ENCODE peak calls at places on chromosomes 6 and 20, in seven cellular contexts. E, Z, J, Y, B, Q and C are unnamed samples. For H3K4me1 and H3K9me3, the result is how much of the 10 kb centered on the place peaks cover.

GRCh38 chr6:149974825-149975224 is 11.1 kb downstream of the ULBP1 start:
- DNase-seq in J (peak), Y (no peak), Z (no peak), E (no peak), Q (no peak), B (no peak), C (no peak)

GRCh38 chr20:16220826-16221225 is 352.4 kb downstream of the KIF16B start:
- DNase-seq in B (no peak), Y (no peak), Q (no peak), Z (no peak), E (no peak), J (no peak), C (no peak)

GRCh38 chr6:106889692-106890091 is 84.8 kb downstream of the CD24 start:
- DNase-seq in Q (no peak), B (no peak), E (no peak), J (no peak), Z (no peak), Y (no peak), C (no peak)

GRCh38 chr6:43759157-43759925 is 10.7 kb upstream of the VEGFA start:
- DNase-seq in Y (no peak), J (no peak), Z (no peak), Q (no peak), B (no peak), E (no peak), C (peak)

GRCh38 chr20:48126227-48126740 is 341.0 kb upstream of the SULF2 start:
- DNase-seq in Y (no peak), B (no peak), J (no peak), Z (no peak), Q (no peak), E (no peak), C (no peak)

GRCh38 chr6:163260111-163260895 is 154.2 kb upstream of the QKI start:
- DNase-seq in B (peak), Y (no peak), Q (no peak), Z (no peak), E (peak), J (peak), C (no peak)

GRCh38 chr20:540391-541201 is 3.0 kb downstream of the CSNK2A1 start:
- DNase-seq in Q (no peak), J (no peak), Z (no peak), B (no peak), Y (no peak), E (no peak), C (no peak)

GRCh38 chr20:47351643-47352331 is 4.7 kb downstream of the ZMYND8 start:
- DNase-seq in J (peak), Z (no peak), E (no peak), Q (no peak), Y (no peak), B (no peak), C (no peak)

GRCh38 chr6:71124340-71124739 is 164.3 kb upstream of the OGFRL1 start:
- DNase-seq in J (no peak), Q (no peak), Y (no peak), E (no peak), B (no peak), Z (no peak), C (no peak)

GRCh38 chr6:92380803-92381601 is 1038.4 kb downstream of the EPHA7 start:
- DNase-seq in Z (no peak), E (no peak), Q (no peak), J (no peak), Y (no peak), B (no peak), C (no peak)

GRCh38 chr20:41249781-41250281 is 67.7 kb downstream of the ZHX3 start:
- DNase-seq in Z (no peak), Q (no peak), B (peak), Y (no peak), E (no peak), J (peak), C (no peak)

GRCh38 chr20:47335251-47336012 is 21.1 kb downstream of the ZMYND8 start:
- DNase-seq in Y (no peak), Z (no peak), Q (no peak), B (no peak), J (no peak), E (no peak), C (no peak)

GRCh38 chr6:157613011-157613522 is 210.0 kb upstream of the SNX9 start:
- DNase-seq in Z (no peak), E (no peak), Q (no peak), B (no peak), Y (peak), J (no peak), C (no peak)

GRCh38 chr6:115753446-115753845 is 307.2 kb downstream of the FRK start:
- DNase-seq in J (no peak), Z (no peak), Q (no peak), E (no peak), Y (no peak), B (no peak), C (no peak)

GRCh38 chr6:128518531-128519131 is 1.8 kb downstream of the PTPRK start:
- DNase-seq in B (no peak), J (no peak), Y (no peak), E (no peak), Q (no peak), Z (no peak), C (peak)

GRCh38 chr20:32848846-32849245 is 9.9 kb upstream of the EFCAB8 start:
- DNase-seq in B (no peak), Y (no peak), J (no peak), Z (no peak), E (no peak), Q (no peak), C (no peak)

GRCh38 chr6:162468326-162468725 is 259.2 kb downstream of the PRKN start:
- DNase-seq in B (no peak), J (no peak), Q (no peak), Y (no peak), Z (no peak), E (no peak), C (no peak)

GRCh38 chr6:158377866-158378265 is 65.6 kb downstream of the TULP4 start:
- DNase-seq in Z (no peak), Y (no peak), Q (no peak), E (peak), B (no peak), J (no peak), C (no peak)

GRCh38 chr20:50958733-50959542 is at the start of gene MOCS3:
- DNase-seq in J (peak), Z (peak), Q (peak), E (peak), B (peak), Y (peak), C (peak)

GRCh38 chr6:14066782-14067406 is 50.7 kb upstream of the CD83 start:
- DNase-seq in Z (no peak), Q (no peak), B (no peak), J (peak), Y (peak), E (peak), C (no peak)

GRCh38 chr6:52598123-52598823 is 21.4 kb upstream of the TRAM2 start:
- DNase-seq in B (peak), J (peak), E (peak), Q (no peak), Y (peak), Z (no peak), C (peak)

GRCh38 chr6:7156666-7157278 is 49.0 kb downstream of the RREB1 start:
- DNase-seq in Q (no peak), Y (no peak), Z (no peak), B (no peak), E (no peak), J (no peak), C (no peak)

GRCh38 chr6:113629940-113630339 is 227.2 kb upstream of the MARCKS start:
- DNase-seq in Y (no peak), E (no peak), Z (no peak), Q (no peak), B (no peak), J (no peak), C (no peak)

GRCh38 chr6:797479-798077 is 104.6 kb upstream of the EXOC2 start:
- DNase-seq in E (peak), Y (peak), J (peak), Z (no peak), B (no peak), Q (no peak), C (no peak)

GRCh38 chr6:43020847-43021246 is 576 bp upstream of the RRP36 start:
- DNase-seq in Y (no peak), J (peak), B (peak), Z (no peak), Q (no peak), E (no peak), C (no peak)

GRCh38 chr6:22499815-22500214 is 69.6 kb upstream of the HDGFL1 start:
- DNase-seq in E (no peak), B (no peak), Z (no peak), Q (no peak), Y (no peak), J (no peak), C (no peak)

GRCh38 chr20:2340136-2340535 is 40.6 kb upstream of the TGM6 start:
- DNase-seq in Q (no peak), Y (no peak), J (no peak), Z (no peak), E (no peak), B (no peak), C (no peak)

GRCh38 chr6:10542135-10542689 is 21.1 kb downstream of the GCNT2 start:
- DNase-seq in Z (no peak), Q (no peak), J (no peak), E (no peak), Y (no peak), B (no peak), C (no peak)

GRCh38 chr6:85405175-85405852 is 44.6 kb upstream of the NT5E start:
- DNase-seq in Q (no peak), Z (no peak), J (no peak), E (no peak), Y (peak), B (no peak), C (no peak)

GRCh38 chr6:32950449-32950848 is 2.4 kb downstream of the HLA-DMA start:
- DNase-seq in Q (no peak), J (no peak), B (no peak), Y (no peak), Z (no peak), E (no peak), C (no peak)

GRCh38 chr20:57680934-57681914 is 28.6 kb downstream of the PMEPA1 start:
- DNase-seq in Q (no peak), Z (no peak), B (no peak), J (no peak), Y (no peak), E (no peak), C (no peak)

GRCh38 chr20:8399963-8400362 is 267.9 kb downstream of the PLCB1 start:
- DNase-seq in B (no peak), Y (no peak), Q (no peak), E (no peak), Z (no peak), J (no peak), C (no peak)

GRCh38 chr6:48641544-48641943 is 530.5 kb upstream of the PTCHD4 start:
- DNase-seq in E (no peak), Y (no peak), Z (no peak), B (no peak), Q (no peak), J (no peak), C (no peak)

GRCh38 chr6:99434702-99435530 is 9.8 kb upstream of the PNISR start:
- DNase-seq in Q (no peak), Z (no peak), B (no peak), J (no peak), Y (peak), E (no peak), C (no peak)

GRCh38 chr6:13465734-13466133 is 21.7 kb downstream of the GFOD1 start:
- DNase-seq in Q (no peak), Y (no peak), Z (no peak), E (no peak), J (no peak), B (no peak), C (no peak)

GRCh38 chr6:111176038-111176762 is 88.9 kb downstream of the SLC16A10 start:
- DNase-seq in J (no peak), Y (no peak), B (no peak), Z (no peak), Q (no peak), E (no peak), C (no peak)

GRCh38 chr6:148323344-148323743 is 19.3 kb upstream of the SASH1 start:
- DNase-seq in Y (no peak), J (peak), Z (no peak), Q (no peak), B (no peak), E (no peak), C (no peak)

GRCh38 chr20:62627901-62628612 is 14.2 kb upstream of the SLCO4A1 start:
- DNase-seq in Y (no peak), Z (no peak), B (peak), Q (peak), E (no peak), J (no peak), C (no peak)

GRCh38 chr6:11273406-11274065 is 41.1 kb upstream of the NEDD9 start:
- DNase-seq in Q (no peak), Y (peak), Z (no peak), B (no peak), E (no peak), J (no peak), C (no peak)

GRCh38 chr20:40897177-40897700 is 131.4 kb upstream of the TOP1 start:
- DNase-seq in Z (no peak), Y (no peak), B (no peak), Q (no peak), E (no peak), J (no peak), C (no peak)

GRCh38 chr6:24922854-24923253 is 12.9 kb downstream of the RIPOR2 start:
- DNase-seq in Y (no peak), B (no peak), Z (no peak), J (no peak), E (no peak), Q (no peak), C (no peak)

GRCh38 chr6:24924956-24925355 is 10.8 kb downstream of the RIPOR2 start:
- DNase-seq in J (no peak), Y (no peak), E (no peak), Q (no peak), B (no peak), Z (no peak), C (no peak)

GRCh38 chr6:24919404-24919892 is 16.3 kb downstream of the RIPOR2 start:
- DNase-seq in Z (no peak), Q (no peak), E (no peak), Y (no peak), J (no peak), B (no peak), C (no peak)

GRCh38 chr6:24923885-24924401 is 11.8 kb downstream of the RIPOR2 start:
- DNase-seq in Z (no peak), B (no peak), J (peak), Y (no peak), E (no peak), Q (no peak), C (no peak)

DNA sequence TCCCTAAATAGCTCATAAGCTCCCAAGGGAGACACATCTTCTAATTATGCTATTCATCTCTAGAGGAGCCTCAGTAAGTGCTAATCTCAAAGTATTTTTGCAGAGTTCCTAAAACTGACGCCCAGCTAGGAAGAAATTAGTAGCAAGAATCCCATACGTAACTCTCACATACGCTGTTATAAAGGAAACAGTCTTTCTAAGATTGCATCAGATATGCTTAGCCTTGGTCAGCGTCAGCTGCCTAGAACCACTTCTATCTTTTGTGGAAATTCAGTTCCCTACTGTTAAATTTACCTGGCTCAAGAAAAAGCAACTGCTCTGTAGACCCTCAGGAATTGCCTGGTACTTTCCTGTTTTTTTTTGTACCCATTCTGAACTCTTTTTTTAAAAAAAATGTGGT is 13.6 kb downstream of the RIPOR2 start:
- DNase-seq in B (no peak), Y (no peak), E (no peak), Q (no peak), Z (no peak), J (no peak), C (no peak)
- H3K4me1 ChIP-seq in B (under half), Y (under half), E (under half), Q (half or more), Z (under half), J (under half), C (under half)

GRCh38 chr6:4665489-4666417 is 110.5 kb upstream of the CDYL start:
- DNase-seq in J (no peak), B (no peak), Y (no peak), Q (no peak), E (no peak), Z (no peak), C (no peak)

GRCh38 chr6:4664911-4665310 is 111.3 kb upstream of the CDYL start:
- DNase-seq in J (no peak), B (no peak), Q (no peak), Y (no peak), E (no peak), Z (no peak), C (no peak)

GRCh38 chr6:4662886-4663285 is 113.3 kb upstream of the CDYL start:
- DNase-seq in E (no peak), J (no peak), B (no peak), Y (no peak), Q (no peak), Z (no peak), C (no peak)

GRCh38 chr6:4661391-4661790 is 114.8 kb upstream of the CDYL start:
- DNase-seq in J (no peak), B (no peak), Q (no peak), Y (no peak), E (no peak), Z (no peak), C (no peak)

DNA sequence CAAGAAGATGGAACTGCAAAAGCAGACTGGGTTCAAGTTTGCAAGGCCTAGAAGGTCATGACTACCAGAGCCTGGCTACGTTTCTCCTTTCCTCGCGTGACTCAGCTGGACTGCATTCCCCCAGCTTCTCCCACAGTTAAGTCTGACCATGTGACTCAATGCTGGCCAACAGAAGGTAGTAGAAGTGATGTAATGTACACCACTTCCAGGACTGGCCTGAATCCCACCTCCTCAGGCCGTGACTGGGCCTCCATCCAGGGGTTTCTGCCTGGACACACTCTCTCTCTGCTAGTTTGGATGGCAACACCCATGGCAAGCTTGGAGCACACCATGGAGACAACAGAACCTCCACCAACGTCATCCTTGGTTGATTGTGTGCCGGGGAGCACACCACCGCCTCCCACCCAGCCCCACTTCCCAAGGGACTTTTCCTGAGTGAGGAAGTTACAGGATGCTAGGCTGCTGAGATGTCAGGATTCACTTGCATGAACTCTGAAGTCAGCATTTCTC is 112.0 kb upstream of the CDYL start:
- DNase-seq in Y (no peak), E (peak), Q (no peak), Z (no peak), B (peak), J (no peak), C (peak)
- H3K27ac ChIP-seq in Y (no peak), E (no peak), Q (no peak), Z (no peak), B (peak), J (no peak), C (no peak)

GRCh38 chr6:168678588-168678987 is 237.6 kb downstream of the SMOC2 start:
- DNase-seq in E (no peak), J (no peak), Z (peak), Y (no peak), Q (no peak), B (no peak), C (no peak)
- H3K9me3 ChIP-seq in E (under half), J (under half), Z (under half), Y (under half), Q (under half), B (under half), C (under half)

DNA sequence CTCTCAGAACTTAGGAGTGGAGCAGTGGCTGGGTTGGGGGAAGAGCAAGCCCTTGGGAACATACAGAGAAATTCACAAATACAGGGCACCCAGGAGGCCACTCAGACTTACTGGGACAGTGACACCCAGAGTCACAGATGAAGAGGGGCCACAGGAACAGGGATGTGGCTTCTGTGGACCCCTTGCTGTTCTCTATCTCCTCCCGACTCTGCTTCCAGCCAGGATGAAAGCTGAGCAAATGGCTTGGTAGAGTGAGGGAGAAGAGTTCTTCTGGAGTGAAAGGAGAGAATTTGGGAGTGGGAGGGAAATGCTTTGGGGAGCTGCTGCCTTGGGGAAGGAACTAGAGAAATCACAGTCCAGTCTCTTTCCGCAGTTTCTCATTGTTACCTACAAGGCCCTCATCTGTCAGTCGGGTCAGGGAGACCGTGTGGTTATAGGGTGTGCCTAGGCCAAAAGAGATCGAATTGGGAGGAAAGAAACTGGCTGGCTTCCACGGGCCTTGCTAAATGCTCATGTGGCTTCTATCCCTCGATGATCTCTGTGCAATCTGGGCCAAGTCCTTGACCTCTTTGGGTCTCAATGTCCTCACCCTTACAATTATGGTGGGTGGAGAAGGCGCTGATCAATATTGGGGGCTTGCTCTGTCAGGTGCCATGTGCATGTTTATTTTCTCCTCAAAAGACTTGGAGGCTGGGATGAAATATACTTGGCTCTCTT is 17.0 kb downstream of the FOXP4 start:
- DNase-seq in B (no peak), Y (no peak), J (no peak), Q (no peak), Z (no peak), E (no peak), C (no peak)
- H3K4me1 ChIP-seq in B (under half), Y (under half), J (under half), Q (under half), Z (under half), E (under half), C (under half)

GRCh38 chr20:24651973-24652340 is 182.5 kb downstream of the SYNDIG1 start:
- DNase-seq in Y (no peak), B (no peak), Q (no peak), J (no peak), Z (no peak), E (no peak), C (no peak)
- H3K27ac ChIP-seq in Y (peak), B (no peak), Q (no peak), J (no peak), Z (no peak), E (no peak), C (no peak)